ENCODE peak calls at places on chromosome 3, in nine cellular contexts. Y is dorsolateral prefrontal cortex, W is SK-N-SH, G is H9, M is heart right ventricle, Z is nephron progenitor cell, A is progenitor cell of endocrine pancreas, R is Panc1, B is Calu3. X is an unnamed sample.

GRCh38 chr3:42839616-42840015 is 30.4 kb downstream of the ACKR2 start:
- DNase-seq in Y (peak; percentile 16), W (peak; percentile 66), G (peak; percentile 42), M (no peak), Z (peak; percentile 34), A (no peak), R (peak; percentile 58), B (peak; percentile 53), X (peak; percentile 35)

GRCh38 chr3:139893264-139893962 is 41.6 kb upstream of the CLSTN2 start:
- DNase-seq in Y (no peak), W (no peak), G (no peak), M (no peak), Z (no peak), A (no peak), R (no peak), B (no peak), X (no peak)

GRCh38 chr3:105823149-105823866 is 45.5 kb downstream of the CBLB start:
- DNase-seq in Y (no peak), W (no peak), G (no peak), M (no peak), Z (no peak), A (no peak), R (no peak), B (peak; percentile 6), X (no peak)

GRCh38 chr3:63656791-63657190 is 4.3 kb downstream of the SNTN start:
- DNase-seq in Y (no peak), W (no peak), G (no peak), M (no peak), Z (no peak), A (no peak), R (no peak), B (no peak), X (no peak)

GRCh38 chr3:139527287-139527686 is 12.3 kb downstream of the RBP1 start:
- DNase-seq in Y (no peak), W (no peak), G (no peak), M (no peak), Z (no peak), A (no peak), R (no peak), B (no peak), X (no peak)

GRCh38 chr3:58899159-58899952 is 150.5 kb downstream of the CFAP20DC start:
- DNase-seq in Y (no peak), W (peak; percentile 36), G (peak; percentile 26), M (peak; percentile 57), Z (peak; percentile 13), A (no peak), R (no peak), B (peak; percentile 22), X (no peak)

GRCh38 chr3:187767266-187768032 is 22.2 kb upstream of the BCL6 start:
- DNase-seq in Y (no peak), W (no peak), G (no peak), M (no peak), Z (no peak), A (no peak), R (no peak), B (no peak), X (no peak)

GRCh38 chr3:146830231-146830630 is 225.1 kb upstream of the PLSCR5 start:
- DNase-seq in Y (no peak), W (no peak), G (no peak), M (no peak), Z (no peak), A (no peak), R (no peak), B (no peak), X (no peak)

GRCh38 chr3:112779558-112780480 is 66.8 kb downstream of the CD200R1L start:
- DNase-seq in Y (no peak), W (no peak), G (no peak), M (no peak), Z (no peak), A (no peak), R (no peak), B (no peak), X (no peak)

GRCh38 chr3:108552267-108553159 is 36.7 kb downstream of the CIP2A start:
- DNase-seq in Y (no peak), W (peak; percentile 11), G (no peak), M (no peak), Z (no peak), A (no peak), R (peak; percentile 17), B (no peak), X (no peak)

GRCh38 chr3:122183521-122183892 is at the start of gene CASR:
- DNase-seq in Y (no peak), W (no peak), G (peak; percentile 57), M (peak; percentile 12), Z (peak; percentile 30), A (peak; percentile 21), R (no peak), B (peak; percentile 52), X (no peak)

GRCh38 chr3:197484204-197484901 is 71.4 kb downstream of the BDH1 start:
- DNase-seq in Y (no peak), W (no peak), G (no peak), M (no peak), Z (no peak), A (no peak), R (no peak), B (no peak), X (no peak)

GRCh38 chr3:112459750-112460149 is 39.5 kb downstream of the BTLA start:
- DNase-seq in Y (no peak), W (no peak), G (no peak), M (no peak), Z (no peak), A (no peak), R (no peak), B (no peak), X (no peak)

GRCh38 chr3:188061133-188061532 is 92.8 kb upstream of the LPP start:
- DNase-seq in Y (no peak), W (no peak), G (no peak), M (no peak), Z (no peak), A (no peak), R (no peak), B (peak; percentile 72), X (no peak)

GRCh38 chr3:193129607-193130006 is 111.4 kb upstream of the PLAAT1 start:
- DNase-seq in Y (no peak), W (no peak), G (no peak), M (no peak), Z (no peak), A (no peak), R (no peak), B (peak; percentile 53), X (no peak)
- TF ChIP-seq CTCF in Y (no peak), W (no peak), G (peak; percentile 67), M (no peak), Z (no peak), A (peak; percentile 40), R (peak; percentile 28), B (no peak), X (peak; percentile 37)

GRCh38 chr3:125048282-125048681 is 7.5 kb downstream of the HEG1 start:
- DNase-seq in Y (no peak), W (no peak), G (no peak), M (no peak), Z (no peak), A (no peak), R (no peak), B (no peak), X (no peak)

GRCh38 chr3:125045194-125045593 is 10.6 kb downstream of the HEG1 start:
- DNase-seq in Y (no peak), W (no peak), G (no peak), M (no peak), Z (no peak), A (no peak), R (no peak), B (no peak), X (no peak)

GRCh38 chr3:125042725-125043406 is 12.9 kb downstream of the HEG1 start:
- DNase-seq in Y (no peak), W (no peak), G (no peak), M (peak; percentile 71), Z (no peak), A (no peak), R (no peak), B (no peak), X (no peak)

GRCh38 chr3:125043599-125044151 is 12.1 kb downstream of the HEG1 start:
- DNase-seq in Y (no peak), W (peak; percentile 58), G (no peak), M (peak; percentile 70), Z (no peak), A (no peak), R (no peak), B (no peak), X (no peak)

DNA sequence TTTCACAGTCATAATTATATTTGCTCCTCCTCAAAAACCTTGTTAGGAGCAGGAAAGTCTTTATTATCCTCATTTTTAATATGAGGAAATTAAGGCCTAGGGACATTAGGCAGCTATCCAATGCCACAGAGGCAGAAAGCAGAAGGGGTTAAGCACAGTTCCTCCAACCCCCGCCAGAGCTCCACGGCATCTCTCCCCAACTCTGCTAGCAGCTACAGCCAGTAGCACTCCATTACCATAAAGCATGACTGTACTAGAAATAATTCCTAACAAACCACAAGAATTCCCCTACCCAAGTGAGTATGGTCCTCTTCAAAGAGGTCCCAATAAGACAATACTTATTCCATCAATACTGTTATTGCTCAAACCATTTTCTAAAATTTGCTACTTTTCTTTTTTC is 9.8 kb downstream of the HEG1 start:
- DNase-seq in Y (no peak), W (no peak), G (no peak), M (no peak), Z (no peak), A (no peak), R (no peak), B (no peak), X (no peak)
- TF ChIP-seq CTCF in Y (no peak), W (peak; percentile 55), G (no peak), M (no peak), Z (no peak), A (no peak), R (no peak), B (no peak), X (no peak)

DNA sequence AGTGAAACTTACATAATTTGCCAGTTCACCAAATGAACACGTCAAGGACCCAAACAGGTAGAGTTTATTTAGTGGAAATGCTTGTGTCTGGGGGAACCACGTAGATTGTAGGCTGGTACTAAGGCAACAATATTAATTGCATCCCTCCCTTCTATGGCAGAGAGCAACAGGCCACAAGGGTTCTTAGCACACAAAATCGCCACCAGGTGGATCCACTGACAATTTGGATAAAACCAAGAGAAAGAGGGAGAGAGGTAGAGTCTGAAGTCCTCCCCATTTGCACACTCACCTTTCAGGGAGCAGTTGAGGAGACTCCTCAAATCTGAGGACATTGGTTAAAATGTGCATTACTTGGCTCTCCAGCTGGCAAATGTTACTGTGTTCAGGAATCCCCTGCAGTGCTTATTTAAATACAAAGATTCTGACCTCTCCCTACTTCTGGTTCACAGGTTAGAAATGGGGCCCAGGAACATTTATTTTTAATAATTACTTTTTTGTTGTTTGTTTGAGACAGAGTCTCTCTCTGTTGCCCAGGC is 181.0 kb upstream of the FEZF2 start:
- DNase-seq in Y (no peak), W (peak; percentile 8), G (peak; percentile 51), M (no peak), Z (no peak), A (no peak), R (no peak), B (peak; percentile 17), X (no peak)
- TF ChIP-seq CTCF in Y (no peak), W (peak; percentile 40), G (peak; percentile 69), M (no peak), Z (peak; percentile 11), A (peak; percentile 40), R (peak; percentile 26), B (no peak), X (peak; percentile 40)

DNA sequence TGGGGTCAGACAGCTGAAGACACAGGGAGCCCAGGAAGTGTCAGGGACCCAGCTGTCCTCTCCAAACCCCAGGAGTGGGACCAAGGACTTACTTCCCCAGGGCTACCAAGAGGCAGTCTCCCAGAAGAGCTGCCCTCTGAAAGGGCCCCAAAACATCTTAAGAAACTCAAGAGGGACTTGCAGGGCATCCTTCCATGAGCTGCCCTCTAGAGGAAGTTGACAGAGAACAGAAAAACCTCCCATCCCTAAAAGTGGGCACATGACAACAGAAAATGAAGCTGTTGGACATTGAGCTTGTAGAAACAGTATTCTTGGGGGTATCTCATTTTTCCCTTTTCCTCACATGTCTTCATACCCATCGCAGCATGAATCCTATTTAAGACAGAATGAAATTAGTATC is 58.9 kb downstream of the MECOM start:
- DNase-seq in Y (no peak), W (no peak), G (peak; percentile 36), M (no peak), Z (no peak), A (no peak), R (no peak), B (peak; percentile 17), X (no peak)
- TF ChIP-seq CTCF in Y (no peak), W (no peak), G (peak; percentile 60), M (no peak), Z (peak; percentile 10), A (no peak), R (peak; percentile 34), B (no peak), X (no peak)

X was measured in neural crest cell.